ENCODE peak calls at places on chromosomes 6 and 20, in seven cellular contexts. N is AG08396; U is mesothelial cell of epicardium; C is activated gamma-delta T cell treated with Interleukin-2 at 50 U/mL for 16 hours; A is glutamatergic neuron; K is stimulated activated CD8-positive, alpha-beta memory T cell treated with anti-CD3 and anti-CD28 coated beads, Interleukin-15, amount 100 ng/mL, for 24 hours; D is astrocyte. Y is an unnamed sample.

GRCh38 chr20:47317127-47317895 is 39.2 kb downstream of the ZMYND8 start:
- DNase-seq in N (peak), U (no peak), K (peak), D (peak), A (peak), C (peak), Y (peak)

GRCh38 chr6:147103641-147104040 is 100.6 kb upstream of the STXBP5 start:
- DNase-seq in D (no peak), N (no peak), C (no peak), U (no peak), A (no peak), K (no peak), Y (no peak)

GRCh38 chr6:17725083-17725482 is 18.4 kb upstream of the NUP153 start:
- DNase-seq in C (no peak), A (peak), K (no peak), N (peak), U (peak), D (peak), Y (no peak)

GRCh38 chr20:11000416-11000815 is 326.6 kb upstream of the JAG1 start:
- DNase-seq in C (no peak), K (no peak), D (no peak), N (no peak), A (no peak), U (no peak), Y (no peak)

GRCh38 chr6:52566853-52567279 is 10.0 kb downstream of the TRAM2 start:
- DNase-seq in U (no peak), N (peak), C (no peak), K (no peak), A (no peak), D (peak), Y (no peak)

GRCh38 chr20:57387945-57388351 is 3.2 kb upstream of the RBM38 start:
- DNase-seq in D (no peak), N (no peak), C (no peak), K (no peak), U (no peak), A (peak), Y (no peak)

GRCh38 chr6:52736145-52736544 is 27.1 kb downstream of the GSTA2 start:
- DNase-seq in K (no peak), C (no peak), N (no peak), A (no peak), U (no peak), D (no peak), Y (no peak)

GRCh38 chr6:16729744-16730143 is 31.5 kb downstream of the ATXN1 start:
- DNase-seq in C (no peak), U (no peak), A (no peak), N (no peak), K (no peak), D (no peak), Y (no peak)

GRCh38 chr20:49110767-49111694 is 64.9 kb downstream of the CSE1L start:
- DNase-seq in K (no peak), A (no peak), C (no peak), D (no peak), N (no peak), U (no peak), Y (no peak)

GRCh38 chr6:167957626-167958025 is 39.8 kb upstream of the KIF25 start:
- DNase-seq in K (no peak), C (no peak), U (no peak), N (no peak), D (no peak), A (no peak), Y (no peak)

GRCh38 chr6:11128608-11129007 is 17.1 kb upstream of the ERVFRD-1 start:
- DNase-seq in K (no peak), N (no peak), A (no peak), C (no peak), U (no peak), D (no peak), Y (no peak)

GRCh38 chr6:160356074-160356754 is 8.0 kb downstream of the SLC22A3 start:
- DNase-seq in U (no peak), C (no peak), D (no peak), N (no peak), A (no peak), K (no peak), Y (no peak)

GRCh38 chr6:30542915-30543314 is 13.4 kb downstream of the GNL1 start:
- DNase-seq in N (no peak), A (no peak), D (no peak), C (no peak), K (no peak), U (no peak), Y (no peak)

GRCh38 chr6:105359419-105360366 is 43.2 kb downstream of the PREP start:
- DNase-seq in D (peak), N (peak), U (no peak), K (no peak), C (no peak), A (no peak), Y (no peak)

GRCh38 chr20:32635764-32636163 is 38.0 kb downstream of the C20orf203 start:
- DNase-seq in N (no peak), C (no peak), D (peak), U (no peak), A (peak), K (no peak), Y (no peak)

GRCh38 chr6:95133578-95133977 is 443.8 kb upstream of the MANEA start:
- DNase-seq in N (no peak), D (no peak), C (no peak), U (no peak), A (no peak), K (no peak), Y (no peak)

GRCh38 chr20:57195023-57195758 is 71.2 kb downstream of the BMP7 start:
- DNase-seq in A (no peak), C (no peak), K (no peak), D (peak), U (no peak), N (peak), Y (no peak)

GRCh38 chr6:114403858-114404257 is 61.0 kb upstream of the HS3ST5 start:
- DNase-seq in A (no peak), U (no peak), C (no peak), D (no peak), K (no peak), N (no peak), Y (no peak)

GRCh38 chr20:45835230-45836224 is 1.9 kb downstream of the SNX21 start:
- DNase-seq in C (no peak), A (no peak), N (peak), K (no peak), U (no peak), D (peak), Y (no peak)

GRCh38 chr20:50610212-50610718 is 81.1 kb downstream of the RIPOR3 start:
- DNase-seq in K (no peak), U (no peak), A (no peak), N (no peak), C (no peak), D (no peak), Y (no peak)

GRCh38 chr20:38723069-38723981 is 961 bp upstream of the SLC32A1 start:
- DNase-seq in C (no peak), D (peak), N (peak), U (no peak), K (no peak), A (peak), Y (no peak)

GRCh38 chr6:27332692-27333641 is 20.9 kb upstream of the POM121L2 start:
- DNase-seq in C (peak), D (peak), A (peak), U (no peak), K (no peak), N (peak), Y (no peak)

GRCh38 chr6:39453236-39453635 is 130.7 kb upstream of the KCNK16 start:
- DNase-seq in C (no peak), D (peak), A (no peak), N (no peak), K (no peak), U (no peak), Y (no peak)

GRCh38 chr6:146891615-146892265 is 293.0 kb downstream of the ADGB start:
- DNase-seq in D (peak), A (no peak), C (no peak), U (no peak), K (no peak), N (no peak), Y (no peak)

GRCh38 chr6:2663123-2663522 is 87.6 kb downstream of the MYLK4 start:
- DNase-seq in K (no peak), U (no peak), C (no peak), A (no peak), D (no peak), N (no peak), Y (no peak)

GRCh38 chr6:75416443-75416842 is 77.2 kb downstream of the FILIP1 start:
- DNase-seq in A (no peak), K (no peak), N (no peak), D (no peak), U (no peak), C (no peak), Y (no peak)

GRCh38 chr6:35640017-35640664 is 48.6 kb downstream of the FKBP5 start:
- DNase-seq in N (no peak), K (no peak), D (peak), U (no peak), C (no peak), A (no peak), Y (no peak)

GRCh38 chr6:43089874-43090556 is 13.9 kb downstream of the PTK7 start:
- DNase-seq in A (no peak), K (no peak), C (no peak), U (no peak), N (peak), D (no peak), Y (no peak)

GRCh38 chr6:20246107-20246506 is 33.8 kb upstream of the MBOAT1 start:
- DNase-seq in D (no peak), C (no peak), N (no peak), U (no peak), K (no peak), A (no peak), Y (no peak)

GRCh38 chr6:73516712-73517489 is 3.9 kb downstream of the EEF1A1 start:
- DNase-seq in A (no peak), K (no peak), U (no peak), D (no peak), N (no peak), C (no peak), Y (no peak)

GRCh38 chr6:64890609-64891008 is 816.4 kb downstream of the EYS start:
- DNase-seq in K (no peak), C (no peak), N (peak), D (peak), A (no peak), U (no peak), Y (no peak)

GRCh38 chr20:32467506-32468312 is 109.6 kb downstream of the ASXL1 start:
- DNase-seq in U (no peak), C (no peak), D (no peak), A (no peak), K (no peak), N (no peak), Y (no peak)

GRCh38 chr20:58938078-58938477 is 43.0 kb upstream of the NELFCD start:
- DNase-seq in N (no peak), U (no peak), A (no peak), D (no peak), C (no peak), K (no peak), Y (no peak)

GRCh38 chr6:12474167-12475140 is 184.3 kb downstream of the EDN1 start:
- DNase-seq in N (no peak), C (no peak), A (no peak), U (no peak), K (no peak), D (peak), Y (no peak)

Y was measured in esophagus squamous epithelium.